ENCODE peak calls at places on chromosomes 1 and 21, in six cellular contexts. One of them, this sample, is unnamed.

GRCh38 chr1:36458910-36459309 is 5.3 kb downstream of the MRPS15 start:
- DNase-seq in endodermal cell: no peak
- DNase-seq in Peyer's patch: no peak
- DNase-seq in body of pancreas: no peak
- DNase-seq in A549: no peak
- DNase-seq in H9: no peak
- DNase-seq in this sample: no peak

GRCh38 chr1:22780696-22781095 is 70.1 kb downstream of the EPHB2 start:
- DNase-seq in body of pancreas: no peak
- DNase-seq in Peyer's patch: no peak
- DNase-seq in H9: peak
- DNase-seq in A549: peak
- DNase-seq in endodermal cell: peak
- DNase-seq in this sample: no peak

GRCh38 chr21:39050839-39051560 is 132.3 kb downstream of the PSMG1 start:
- DNase-seq in H9: no peak
- DNase-seq in endodermal cell: peak
- DNase-seq in body of pancreas: no peak
- DNase-seq in Peyer's patch: peak
- DNase-seq in A549: no peak
- DNase-seq in this sample: no peak

GRCh38 chr1:93358293-93358692 is 12.6 kb downstream of the DR1 start:
- DNase-seq in A549: no peak
- DNase-seq in body of pancreas: no peak
- DNase-seq in Peyer's patch: no peak
- DNase-seq in endodermal cell: peak
- DNase-seq in H9: peak
- DNase-seq in this sample: no peak

GRCh38 chr1:85244271-85245053 is 15.0 kb downstream of the C1orf52 start:
- DNase-seq in body of pancreas: no peak
- DNase-seq in Peyer's patch: no peak
- DNase-seq in endodermal cell: no peak
- DNase-seq in A549: no peak
- DNase-seq in H9: no peak
- DNase-seq in this sample: no peak

GRCh38 chr1:61274979-61275378 is 192.6 kb downstream of the NFIA start:
- DNase-seq in Peyer's patch: no peak
- DNase-seq in body of pancreas: no peak
- DNase-seq in A549: no peak
- DNase-seq in H9: no peak
- DNase-seq in endodermal cell: no peak
- DNase-seq in this sample: no peak

GRCh38 chr21:34695434-34695833 is 26.6 kb downstream of the CLIC6 start:
- DNase-seq in body of pancreas: no peak
- DNase-seq in Peyer's patch: no peak
- DNase-seq in endodermal cell: no peak
- DNase-seq in A549: no peak
- DNase-seq in H9: no peak
- DNase-seq in this sample: no peak

GRCh38 chr1:219174672-219175564 is 1.2 kb downstream of the LYPLAL1 start:
- DNase-seq in H9: no peak
- DNase-seq in endodermal cell: peak
- DNase-seq in body of pancreas: peak
- DNase-seq in Peyer's patch: peak
- DNase-seq in A549: no peak
- DNase-seq in this sample: no peak

GRCh38 chr1:112393634-112393976 is 2.4 kb upstream of the CTTNBP2NL start:
- DNase-seq in Peyer's patch: no peak
- DNase-seq in H9: no peak
- DNase-seq in endodermal cell: peak
- DNase-seq in body of pancreas: no peak
- DNase-seq in A549: no peak
- DNase-seq in this sample: no peak

GRCh38 chr1:11058595-11059165 is 1.1 kb downstream of the SRM start:
- DNase-seq in Peyer's patch: no peak
- DNase-seq in endodermal cell: no peak
- DNase-seq in H9: no peak
- DNase-seq in A549: no peak
- DNase-seq in body of pancreas: peak
- DNase-seq in this sample: peak

GRCh38 chr1:34360574-34360973 is 183.9 kb downstream of the C1orf94 start:
- DNase-seq in endodermal cell: no peak
- DNase-seq in body of pancreas: no peak
- DNase-seq in H9: peak
- DNase-seq in A549: no peak
- DNase-seq in Peyer's patch: no peak
- DNase-seq in this sample: no peak

GRCh38 chr1:61742620-61743431 is 546 bp downstream of the PATJ start:
- DNase-seq in H9: peak
- DNase-seq in Peyer's patch: peak
- DNase-seq in body of pancreas: peak
- DNase-seq in A549: peak
- DNase-seq in endodermal cell: peak
- DNase-seq in this sample: peak

GRCh38 chr1:61426254-61426653 is 298.7 kb downstream of the TM2D1 start:
- DNase-seq in A549: no peak
- DNase-seq in H9: no peak
- DNase-seq in endodermal cell: no peak
- DNase-seq in body of pancreas: no peak
- DNase-seq in Peyer's patch: no peak
- DNase-seq in this sample: no peak

GRCh38 chr1:101436100-101436511 is 199.3 kb downstream of the S1PR1 start:
- DNase-seq in endodermal cell: no peak
- DNase-seq in Peyer's patch: no peak
- DNase-seq in A549: no peak
- DNase-seq in H9: no peak
- DNase-seq in body of pancreas: no peak
- DNase-seq in this sample: no peak

GRCh38 chr1:96962807-96963206 is 241.2 kb downstream of the PTBP2 start:
- DNase-seq in H9: no peak
- DNase-seq in endodermal cell: no peak
- DNase-seq in A549: no peak
- DNase-seq in Peyer's patch: no peak
- DNase-seq in body of pancreas: no peak
- DNase-seq in this sample: no peak

GRCh38 chr21:32900814-32901213 is 124.9 kb upstream of the OLIG2 start:
- DNase-seq in body of pancreas: no peak
- DNase-seq in Peyer's patch: no peak
- DNase-seq in H9: no peak
- DNase-seq in endodermal cell: no peak
- DNase-seq in A549: no peak
- DNase-seq in this sample: no peak

GRCh38 chr1:226588484-226588883 is 39.9 kb downstream of the STUM start:
- DNase-seq in Peyer's patch: no peak
- DNase-seq in H9: no peak
- DNase-seq in endodermal cell: no peak
- DNase-seq in body of pancreas: peak
- DNase-seq in A549: no peak
- DNase-seq in this sample: no peak

GRCh38 chr1:8137406-8138244 is 111.5 kb upstream of the ERRFI1 start:
- DNase-seq in H9: no peak
- DNase-seq in A549: peak
- DNase-seq in body of pancreas: peak
- DNase-seq in endodermal cell: no peak
- DNase-seq in Peyer's patch: no peak
- DNase-seq in this sample: no peak

GRCh38 chr1:247103777-247104591 is at the start of gene ZNF669:
- DNase-seq in Peyer's patch: peak
- DNase-seq in A549: peak
- DNase-seq in body of pancreas: peak
- DNase-seq in H9: peak
- DNase-seq in endodermal cell: peak
- DNase-seq in this sample: peak

GRCh38 chr1:59539961-59540681 is 243.2 kb downstream of the FGGY start:
- DNase-seq in A549: no peak
- DNase-seq in endodermal cell: no peak
- DNase-seq in body of pancreas: no peak
- DNase-seq in Peyer's patch: no peak
- DNase-seq in H9: no peak
- DNase-seq in this sample: no peak

GRCh38 chr1:177705839-177706238 is 264.0 kb downstream of the SEC16B start:
- DNase-seq in body of pancreas: no peak
- DNase-seq in endodermal cell: no peak
- DNase-seq in H9: no peak
- DNase-seq in A549: no peak
- DNase-seq in Peyer's patch: no peak
- DNase-seq in this sample: no peak

GRCh38 chr1:205579711-205580110 is 52.1 kb downstream of the ELK4 start:
- DNase-seq in A549: no peak
- DNase-seq in Peyer's patch: peak
- DNase-seq in H9: peak
- DNase-seq in body of pancreas: no peak
- DNase-seq in endodermal cell: peak
- DNase-seq in this sample: no peak

GRCh38 chr1:218211241-218211640 is 73.9 kb upstream of the RRP15 start:
- DNase-seq in H9: no peak
- DNase-seq in endodermal cell: no peak
- DNase-seq in body of pancreas: no peak
- DNase-seq in Peyer's patch: no peak
- DNase-seq in A549: no peak
- DNase-seq in this sample: no peak

GRCh38 chr1:24074817-24075725 is 36.9 kb downstream of the MYOM3 start:
- DNase-seq in A549: no peak
- DNase-seq in body of pancreas: no peak
- DNase-seq in H9: no peak
- DNase-seq in Peyer's patch: no peak
- DNase-seq in endodermal cell: no peak
- DNase-seq in this sample: peak

DNA sequence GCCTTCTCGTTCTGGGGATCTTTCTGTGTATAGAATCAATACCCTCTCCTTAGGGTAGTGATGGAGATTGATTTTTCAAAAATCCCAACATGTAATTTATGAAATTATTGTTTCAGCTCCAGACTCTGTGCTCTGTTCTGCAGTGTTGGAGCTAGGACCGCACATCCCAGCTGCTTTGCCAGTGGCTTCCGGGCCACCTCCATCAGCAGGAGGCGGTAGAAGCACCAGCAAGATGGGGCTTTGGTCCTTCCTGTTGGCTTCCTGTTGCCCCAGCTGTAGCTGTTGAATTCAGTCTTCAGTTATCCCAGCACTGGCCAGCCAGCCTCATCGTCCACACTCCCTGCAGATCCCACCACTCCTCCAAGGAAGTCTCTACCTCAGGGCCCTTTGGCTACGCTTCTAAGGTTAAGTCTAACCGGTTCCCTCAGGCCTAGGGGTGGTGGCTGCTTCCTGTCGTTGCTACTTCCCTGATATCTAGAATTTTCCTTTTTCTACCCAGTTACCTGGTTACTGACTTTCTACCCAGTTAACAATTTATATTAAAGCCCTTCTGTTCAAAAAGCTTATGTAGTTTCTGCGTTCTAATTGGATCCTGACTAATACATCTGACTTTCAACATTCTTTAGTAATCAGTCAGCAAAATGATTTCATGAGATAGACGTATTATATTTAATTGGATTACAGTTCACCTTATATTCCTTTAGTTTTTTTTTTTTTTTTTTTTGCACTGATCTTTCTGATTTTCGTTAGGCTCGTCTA is 24.6 kb downstream of the GALNT2 start:
- DNase-seq in A549: no peak
- DNase-seq in Peyer's patch: no peak
- DNase-seq in H9: no peak
- DNase-seq in body of pancreas: no peak
- DNase-seq in endodermal cell: no peak
- DNase-seq in this sample: no peak
- TF ChIP-seq CTCF in A549: no peak
- TF ChIP-seq CTCF in Peyer's patch: no peak
- TF ChIP-seq CTCF in H9: peak
- TF ChIP-seq CTCF in body of pancreas: no peak
- TF ChIP-seq CTCF in endodermal cell: peak
- TF ChIP-seq CTCF in this sample: no peak

GRCh38 chr21:14259669-14260458 is 43.9 kb downstream of the RBM11 start:
- DNase-seq in Peyer's patch: no peak
- DNase-seq in endodermal cell: no peak
- DNase-seq in H9: no peak
- DNase-seq in A549: peak
- DNase-seq in body of pancreas: no peak
- DNase-seq in this sample: no peak
- TF ChIP-seq CTCF in Peyer's patch: peak
- TF ChIP-seq CTCF in endodermal cell: peak
- TF ChIP-seq CTCF in H9: peak
- TF ChIP-seq CTCF in A549: peak
- TF ChIP-seq CTCF in body of pancreas: no peak
- TF ChIP-seq CTCF in this sample: peak

GRCh38 chr21:35779690-35780570 is 280.4 kb downstream of the SETD4 start:
- DNase-seq in Peyer's patch: no peak
- DNase-seq in endodermal cell: no peak
- DNase-seq in H9: no peak
- DNase-seq in A549: no peak
- DNase-seq in body of pancreas: peak
- DNase-seq in this sample: no peak

GRCh38 chr21:35780983-35781382 is 279.3 kb downstream of the SETD4 start:
- DNase-seq in body of pancreas: peak
- DNase-seq in A549: no peak
- DNase-seq in Peyer's patch: no peak
- DNase-seq in endodermal cell: no peak
- DNase-seq in H9: no peak
- DNase-seq in this sample: no peak

GRCh38 chr21:35779167-35779566 is 281.2 kb downstream of the SETD4 start:
- DNase-seq in endodermal cell: no peak
- DNase-seq in A549: no peak
- DNase-seq in body of pancreas: no peak
- DNase-seq in H9: no peak
- DNase-seq in Peyer's patch: no peak
- DNase-seq in this sample: no peak

GRCh38 chr21:35782667-35783066 is 277.7 kb downstream of the SETD4 start:
- DNase-seq in body of pancreas: no peak
- DNase-seq in H9: no peak
- DNase-seq in Peyer's patch: no peak
- DNase-seq in endodermal cell: no peak
- DNase-seq in A549: no peak
- DNase-seq in this sample: no peak

GRCh38 chr21:35783686-35784085 is 276.6 kb downstream of the SETD4 start:
- DNase-seq in body of pancreas: no peak
- DNase-seq in H9: no peak
- DNase-seq in endodermal cell: no peak
- DNase-seq in Peyer's patch: no peak
- DNase-seq in A549: no peak
- DNase-seq in this sample: no peak
- TF ChIP-seq CTCF in body of pancreas: no peak
- TF ChIP-seq CTCF in H9: no peak
- TF ChIP-seq CTCF in endodermal cell: no peak
- TF ChIP-seq CTCF in Peyer's patch: no peak
- TF ChIP-seq CTCF in A549: no peak
- TF ChIP-seq CTCF in this sample: no peak

GRCh38 chr21:18373631-18374030 is 30.0 kb downstream of the TMPRSS15 start:
- DNase-seq in endodermal cell: no peak
- DNase-seq in A549: no peak
- DNase-seq in body of pancreas: no peak
- DNase-seq in H9: no peak
- DNase-seq in Peyer's patch: no peak
- DNase-seq in this sample: no peak
- TF ChIP-seq CTCF in endodermal cell: no peak
- TF ChIP-seq CTCF in A549: no peak
- TF ChIP-seq CTCF in body of pancreas: no peak
- TF ChIP-seq CTCF in H9: no peak
- TF ChIP-seq CTCF in Peyer's patch: no peak
- TF ChIP-seq CTCF in this sample: no peak

GRCh38 chr1:89780721-89781120 is 40.1 kb upstream of the LRRC8D start:
- DNase-seq in body of pancreas: no peak
- DNase-seq in endodermal cell: no peak
- DNase-seq in Peyer's patch: no peak
- DNase-seq in H9: no peak
- DNase-seq in A549: peak
- DNase-seq in this sample: no peak

GRCh38 chr1:89781494-89782126 is 39.2 kb upstream of the LRRC8D start:
- DNase-seq in endodermal cell: no peak
- DNase-seq in body of pancreas: no peak
- DNase-seq in Peyer's patch: no peak
- DNase-seq in A549: no peak
- DNase-seq in H9: no peak
- DNase-seq in this sample: no peak

GRCh38 chr1:89779541-89779940 is 41.3 kb upstream of the LRRC8D start:
- DNase-seq in body of pancreas: no peak
- DNase-seq in H9: no peak
- DNase-seq in Peyer's patch: no peak
- DNase-seq in A549: no peak
- DNase-seq in endodermal cell: no peak
- DNase-seq in this sample: no peak
- TF ChIP-seq CTCF in body of pancreas: no peak
- TF ChIP-seq CTCF in H9: no peak
- TF ChIP-seq CTCF in Peyer's patch: no peak
- TF ChIP-seq CTCF in A549: no peak
- TF ChIP-seq CTCF in endodermal cell: no peak
- TF ChIP-seq CTCF in this sample: no peak